ENCODE peak calls at places on chromosomes 7 and 10, in nine cellular contexts. One of them, this sample, is unnamed.

GRCh38 chr10:119803264-119803663 is 69.4 kb downstream of the MCMBP start:
- DNase-seq in thoracic aorta: no peak
- DNase-seq in substantia nigra: no peak
- DNase-seq in MM.1S: no peak
- DNase-seq in H9: no peak
- DNase-seq in Peyer's patch: no peak
- DNase-seq in sigmoid colon: no peak
- DNase-seq in uterus: no peak
- DNase-seq in PC-9: no peak
- DNase-seq in this sample: no peak

GRCh38 chr10:26642896-26643653 is 54.4 kb upstream of the PDSS1 start:
- DNase-seq in thoracic aorta: no peak
- DNase-seq in substantia nigra: no peak
- DNase-seq in MM.1S: no peak
- DNase-seq in H9: peak
- DNase-seq in Peyer's patch: no peak
- DNase-seq in sigmoid colon: no peak
- DNase-seq in uterus: no peak
- DNase-seq in PC-9: no peak
- DNase-seq in this sample: no peak

GRCh38 chr10:48885376-48885775 is 54.3 kb downstream of the LRRC18 start:
- DNase-seq in thoracic aorta: no peak
- DNase-seq in substantia nigra: no peak
- DNase-seq in MM.1S: peak
- DNase-seq in H9: no peak
- DNase-seq in Peyer's patch: no peak
- DNase-seq in sigmoid colon: no peak
- DNase-seq in uterus: no peak
- DNase-seq in PC-9: no peak
- DNase-seq in this sample: no peak

GRCh38 chr10:42875792-42876191 is 93.2 kb downstream of the BMS1 start:
- DNase-seq in thoracic aorta: no peak
- DNase-seq in substantia nigra: no peak
- DNase-seq in MM.1S: no peak
- DNase-seq in H9: no peak
- DNase-seq in Peyer's patch: no peak
- DNase-seq in sigmoid colon: no peak
- DNase-seq in uterus: no peak
- DNase-seq in PC-9: no peak
- DNase-seq in this sample: no peak

GRCh38 chr7:71015260-71015900 is 116.6 kb upstream of the GALNT17 start:
- DNase-seq in thoracic aorta: no peak
- DNase-seq in substantia nigra: no peak
- DNase-seq in MM.1S: no peak
- DNase-seq in H9: no peak
- DNase-seq in Peyer's patch: no peak
- DNase-seq in sigmoid colon: peak
- DNase-seq in uterus: peak
- DNase-seq in PC-9: no peak
- DNase-seq in this sample: no peak

GRCh38 chr7:7427363-7427762 is 108.3 kb downstream of the COL28A1 start:
- DNase-seq in thoracic aorta: no peak
- DNase-seq in substantia nigra: peak
- DNase-seq in MM.1S: no peak
- DNase-seq in H9: no peak
- DNase-seq in Peyer's patch: no peak
- DNase-seq in sigmoid colon: no peak
- DNase-seq in uterus: no peak
- DNase-seq in PC-9: no peak
- DNase-seq in this sample: no peak

GRCh38 chr10:30447125-30447799 is 13.3 kb downstream of the MAP3K8 start:
- DNase-seq in thoracic aorta: no peak
- DNase-seq in substantia nigra: no peak
- DNase-seq in MM.1S: peak
- DNase-seq in H9: no peak
- DNase-seq in Peyer's patch: no peak
- DNase-seq in sigmoid colon: no peak
- DNase-seq in uterus: no peak
- DNase-seq in PC-9: peak
- DNase-seq in this sample: no peak

GRCh38 chr7:5793361-5794072 is 12.1 kb upstream of the RNF216 start:
- DNase-seq in thoracic aorta: no peak
- DNase-seq in substantia nigra: no peak
- DNase-seq in MM.1S: no peak
- DNase-seq in H9: no peak
- DNase-seq in Peyer's patch: no peak
- DNase-seq in sigmoid colon: no peak
- DNase-seq in uterus: no peak
- DNase-seq in PC-9: no peak
- DNase-seq in this sample: no peak

GRCh38 chr7:158934628-158935027 is 78.3 kb downstream of the DYNC2I1 start:
- DNase-seq in thoracic aorta: no peak
- DNase-seq in substantia nigra: no peak
- DNase-seq in MM.1S: no peak
- DNase-seq in H9: no peak
- DNase-seq in Peyer's patch: no peak
- DNase-seq in sigmoid colon: no peak
- DNase-seq in uterus: no peak
- DNase-seq in PC-9: no peak
- DNase-seq in this sample: no peak

GRCh38 chr10:5573968-5574641 is 49.3 kb downstream of the CALML3 start:
- DNase-seq in thoracic aorta: no peak
- DNase-seq in substantia nigra: no peak
- DNase-seq in MM.1S: no peak
- DNase-seq in H9: no peak
- DNase-seq in Peyer's patch: no peak
- DNase-seq in sigmoid colon: peak
- DNase-seq in uterus: no peak
- DNase-seq in PC-9: no peak
- DNase-seq in this sample: no peak

GRCh38 chr7:69748530-69748929 is 150.3 kb downstream of the AUTS2 start:
- DNase-seq in thoracic aorta: no peak
- DNase-seq in substantia nigra: no peak
- DNase-seq in MM.1S: no peak
- DNase-seq in H9: no peak
- DNase-seq in Peyer's patch: no peak
- DNase-seq in sigmoid colon: no peak
- DNase-seq in uterus: no peak
- DNase-seq in PC-9: no peak
- DNase-seq in this sample: no peak

GRCh38 chr10:27252267-27253000 is 11.8 kb upstream of the ACBD5 start:
- DNase-seq in thoracic aorta: no peak
- DNase-seq in substantia nigra: no peak
- DNase-seq in MM.1S: peak
- DNase-seq in H9: peak
- DNase-seq in Peyer's patch: peak
- DNase-seq in sigmoid colon: no peak
- DNase-seq in uterus: peak
- DNase-seq in PC-9: peak
- DNase-seq in this sample: no peak

GRCh38 chr7:112013262-112013661 is 192.9 kb downstream of the DOCK4 start:
- DNase-seq in thoracic aorta: no peak
- DNase-seq in substantia nigra: no peak
- DNase-seq in MM.1S: no peak
- DNase-seq in H9: no peak
- DNase-seq in Peyer's patch: no peak
- DNase-seq in sigmoid colon: no peak
- DNase-seq in uterus: no peak
- DNase-seq in PC-9: no peak
- DNase-seq in this sample: no peak

GRCh38 chr10:2144584-2144983 is 407.3 kb upstream of the ADARB2 start:
- DNase-seq in thoracic aorta: no peak
- DNase-seq in substantia nigra: no peak
- DNase-seq in MM.1S: no peak
- DNase-seq in H9: no peak
- DNase-seq in Peyer's patch: no peak
- DNase-seq in sigmoid colon: no peak
- DNase-seq in uterus: no peak
- DNase-seq in PC-9: no peak
- DNase-seq in this sample: no peak
- H3K27ac ChIP-seq in thoracic aorta: no peak
- H3K27ac ChIP-seq in substantia nigra: no peak
- H3K27ac ChIP-seq in MM.1S: no peak
- H3K27ac ChIP-seq in H9: no peak
- H3K27ac ChIP-seq in Peyer's patch: no peak
- H3K27ac ChIP-seq in sigmoid colon: no peak
- H3K27ac ChIP-seq in uterus: no peak
- H3K27ac ChIP-seq in PC-9: no peak
- H3K27ac ChIP-seq in this sample: no peak

GRCh38 chr10:73207883-73208282 is 39.2 kb downstream of the DNAJC9 start:
- DNase-seq in thoracic aorta: no peak
- DNase-seq in substantia nigra: no peak
- DNase-seq in MM.1S: no peak
- DNase-seq in H9: no peak
- DNase-seq in Peyer's patch: no peak
- DNase-seq in sigmoid colon: no peak
- DNase-seq in uterus: no peak
- DNase-seq in PC-9: no peak
- DNase-seq in this sample: no peak

GRCh38 chr10:73211106-73211811 is 35.8 kb downstream of the DNAJC9 start:
- DNase-seq in thoracic aorta: no peak
- DNase-seq in substantia nigra: no peak
- DNase-seq in MM.1S: no peak
- DNase-seq in H9: no peak
- DNase-seq in Peyer's patch: no peak
- DNase-seq in sigmoid colon: no peak
- DNase-seq in uterus: no peak
- DNase-seq in PC-9: no peak
- DNase-seq in this sample: no peak

GRCh38 chr10:73210395-73211105 is 36.5 kb downstream of the DNAJC9 start:
- DNase-seq in thoracic aorta: no peak
- DNase-seq in substantia nigra: no peak
- DNase-seq in MM.1S: no peak
- DNase-seq in H9: no peak
- DNase-seq in Peyer's patch: no peak
- DNase-seq in sigmoid colon: no peak
- DNase-seq in uterus: no peak
- DNase-seq in PC-9: no peak
- DNase-seq in this sample: no peak

GRCh38 chr10:73206385-73206784 is 38.5 kb downstream of the FAM149B1 start:
- DNase-seq in thoracic aorta: no peak
- DNase-seq in substantia nigra: no peak
- DNase-seq in MM.1S: no peak
- DNase-seq in H9: no peak
- DNase-seq in Peyer's patch: no peak
- DNase-seq in sigmoid colon: no peak
- DNase-seq in uterus: no peak
- DNase-seq in PC-9: no peak
- DNase-seq in this sample: no peak

GRCh38 chr10:73209705-73210104 is 37.4 kb downstream of the DNAJC9 start:
- DNase-seq in thoracic aorta: no peak
- DNase-seq in substantia nigra: no peak
- DNase-seq in MM.1S: no peak
- DNase-seq in H9: no peak
- DNase-seq in Peyer's patch: no peak
- DNase-seq in sigmoid colon: no peak
- DNase-seq in uterus: no peak
- DNase-seq in PC-9: no peak
- DNase-seq in this sample: no peak
- H3K27ac ChIP-seq in thoracic aorta: no peak
- H3K27ac ChIP-seq in substantia nigra: no peak
- H3K27ac ChIP-seq in MM.1S: no peak
- H3K27ac ChIP-seq in H9: no peak
- H3K27ac ChIP-seq in Peyer's patch: no peak
- H3K27ac ChIP-seq in sigmoid colon: no peak
- H3K27ac ChIP-seq in uterus: no peak
- H3K27ac ChIP-seq in PC-9: no peak
- H3K27ac ChIP-seq in this sample: no peak

GRCh38 chr10:93471110-93471651 is 11.0 kb downstream of the MYOF start:
- DNase-seq in thoracic aorta: no peak
- DNase-seq in substantia nigra: no peak
- DNase-seq in MM.1S: no peak
- DNase-seq in H9: no peak
- DNase-seq in Peyer's patch: peak
- DNase-seq in sigmoid colon: peak
- DNase-seq in uterus: no peak
- DNase-seq in PC-9: peak
- DNase-seq in this sample: no peak
- H3K27ac ChIP-seq in thoracic aorta: peak
- H3K27ac ChIP-seq in substantia nigra: no peak
- H3K27ac ChIP-seq in MM.1S: no peak
- H3K27ac ChIP-seq in H9: no peak
- H3K27ac ChIP-seq in Peyer's patch: peak
- H3K27ac ChIP-seq in sigmoid colon: peak
- H3K27ac ChIP-seq in uterus: peak
- H3K27ac ChIP-seq in PC-9: peak
- H3K27ac ChIP-seq in this sample: no peak

DNA sequence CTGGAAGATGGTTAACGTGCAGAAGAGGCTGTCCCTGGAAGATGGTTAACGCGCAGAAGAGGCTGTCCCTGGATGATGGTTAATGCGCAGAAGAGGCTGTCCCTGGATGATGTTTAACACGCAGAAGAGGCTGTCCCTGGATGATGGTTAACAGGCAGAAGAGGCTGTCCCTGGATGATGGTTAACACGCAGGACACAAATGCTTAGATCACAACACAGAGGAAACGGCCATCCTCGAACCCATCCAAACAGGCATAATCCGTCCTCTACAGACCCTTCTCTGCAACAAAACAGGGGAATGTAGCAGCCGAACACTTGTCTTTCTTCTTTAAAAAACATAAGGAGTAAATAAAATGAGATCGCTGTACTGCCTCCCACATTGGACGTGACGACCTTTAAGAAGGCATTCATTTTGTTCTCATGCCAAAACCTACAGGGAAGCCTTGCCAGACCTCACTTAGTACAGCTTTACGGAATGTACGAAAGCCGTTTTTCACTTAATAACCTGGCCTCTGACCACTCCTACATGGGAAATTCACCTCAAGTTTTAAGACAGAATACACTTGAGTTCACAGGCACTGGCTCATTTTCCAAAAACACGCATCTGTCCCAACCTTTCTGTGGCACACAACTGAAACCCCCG is 245.2 kb downstream of the ZMYND11 start:
- DNase-seq in thoracic aorta: no peak
- DNase-seq in substantia nigra: no peak
- DNase-seq in MM.1S: no peak
- DNase-seq in H9: no peak
- DNase-seq in Peyer's patch: no peak
- DNase-seq in sigmoid colon: peak
- DNase-seq in uterus: no peak
- DNase-seq in PC-9: no peak
- DNase-seq in this sample: no peak
- H3K27ac ChIP-seq in thoracic aorta: no peak
- H3K27ac ChIP-seq in substantia nigra: no peak
- H3K27ac ChIP-seq in MM.1S: no peak
- H3K27ac ChIP-seq in H9: no peak
- H3K27ac ChIP-seq in Peyer's patch: no peak
- H3K27ac ChIP-seq in sigmoid colon: peak
- H3K27ac ChIP-seq in uterus: no peak
- H3K27ac ChIP-seq in PC-9: no peak
- H3K27ac ChIP-seq in this sample: no peak

This sample was measured in caudate nucleus.